ENCODE peak calls at places on chromosome 14, in four cellular contexts. Y is HL-60, W is K562, A is GM12878. K is an unnamed sample.

GRCh38 chr14:32468955-32469354 is 139.9 kb downstream of the AKAP6 start:
- DNase-seq in A (no peak), W (no peak), Y (no peak), K (no peak)

GRCh38 chr14:84591827-84592540 is 938.0 kb upstream of the FLRT2 start:
- DNase-seq in A (no peak), W (no peak), Y (no peak), K (no peak)

GRCh38 chr14:68792830-68793733 is at the start of gene ZFP36L1:
- DNase-seq in W (peak; percentile 84), Y (peak; percentile 23), A (peak; percentile 85), K (peak; percentile 58)

GRCh38 chr14:78512021-78512420 is 341.8 kb downstream of the NRXN3 start:
- DNase-seq in A (no peak), W (no peak), Y (no peak), K (no peak)

GRCh38 chr14:101980700-101981099 is 16.3 kb downstream of the DYNC1H1 start:
- DNase-seq in Y (no peak), W (no peak), A (peak; percentile 77), K (no peak)

GRCh38 chr14:88535149-88535548 is 19.7 kb downstream of the PTPN21 start:
- DNase-seq in A (no peak), W (no peak), Y (no peak), K (no peak)

GRCh38 chr14:92597873-92598548 is 84.4 kb downstream of the RIN3 start:
- DNase-seq in A (no peak), W (no peak), Y (no peak), K (no peak)

GRCh38 chr14:55136241-55136640 is 7.2 kb downstream of the LGALS3 start:
- DNase-seq in A (no peak), Y (no peak), W (no peak), K (no peak)

GRCh38 chr14:95261616-95262510 is 57.8 kb downstream of the CLMN start:
- DNase-seq in A (no peak), W (no peak), Y (no peak), K (no peak)

GRCh38 chr14:65910108-65910507 is 497.6 kb downstream of the FUT8 start:
- DNase-seq in A (no peak), Y (no peak), W (no peak), K (no peak)

GRCh38 chr14:103746706-103747105 is 31.1 kb downstream of the ZFYVE21 start:
- DNase-seq in W (peak; percentile 27), A (no peak), Y (no peak), K (no peak)

GRCh38 chr14:86799244-86799647 is 1193.7 kb downstream of the GALC start:
- DNase-seq in Y (peak; percentile 62), W (no peak), A (no peak), K (no peak)

GRCh38 chr14:54503476-54503875 is 6.2 kb upstream of the CGRRF1 start:
- DNase-seq in A (no peak), W (no peak), Y (no peak), K (no peak)

GRCh38 chr14:54890794-54891193 is 11.8 kb downstream of the GCH1 start:
- DNase-seq in Y (no peak), A (peak; percentile 66), W (no peak), K (no peak)

GRCh38 chr14:34081576-34082136 is 130.8 kb upstream of the EGLN3 start:
- DNase-seq in Y (no peak), A (no peak), W (no peak), K (no peak)

GRCh38 chr14:64841121-64841611 is 38.5 kb downstream of the SPTB start:
- DNase-seq in A (no peak), W (peak; percentile 55), Y (no peak), K (no peak)

GRCh38 chr14:63273717-63274673 is 44.7 kb downstream of the GPHB5 start:
- DNase-seq in Y (no peak), A (no peak), W (no peak), K (no peak)

GRCh38 chr14:66099451-66099850 is 386.7 kb upstream of the CCDC196 start:
- DNase-seq in A (no peak), Y (no peak), W (no peak), K (no peak)

GRCh38 chr14:102991376-102991775 is 66.0 kb downstream of the CDC42BPB start:
- DNase-seq in Y (no peak), A (no peak), W (no peak), K (no peak)

DNA sequence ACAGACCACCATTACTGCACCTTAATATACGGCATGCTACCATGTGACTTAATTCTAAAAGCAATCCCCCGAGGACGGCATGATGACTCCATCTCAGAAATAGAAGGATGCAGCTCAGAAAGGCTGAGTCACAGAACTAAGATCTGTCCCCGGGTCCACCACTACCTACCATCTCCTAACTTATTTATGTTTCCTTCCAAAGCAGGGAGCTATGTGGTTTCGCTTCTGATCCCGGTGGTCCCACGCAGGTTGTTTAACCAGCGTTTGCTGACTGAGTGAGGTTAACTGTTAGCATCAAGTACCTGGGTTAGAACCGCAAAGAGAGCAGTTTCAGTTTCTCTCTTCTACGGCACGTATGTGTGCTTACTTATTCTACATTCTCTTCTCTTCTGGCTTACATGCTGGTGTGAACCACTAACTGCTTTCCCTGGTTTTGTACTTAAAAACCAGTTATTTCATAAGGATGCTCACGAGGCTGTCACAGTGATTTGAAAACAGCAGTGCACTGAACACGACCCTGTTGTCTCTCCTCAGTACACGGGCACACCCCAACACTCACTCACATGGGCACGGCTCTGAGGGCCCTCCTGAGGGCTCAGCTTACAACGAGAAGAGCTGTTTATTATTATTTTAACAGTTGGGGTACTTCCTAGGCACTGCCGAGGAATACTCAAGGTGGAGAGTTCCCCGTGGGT is 66.7 kb downstream of the CCDC88C start:
- DNase-seq in Y (no peak), W (no peak), A (peak; percentile 91), K (no peak)
- TF ChIP-seq SPI1 in Y (no peak), W (no peak), A (no peak), K (no peak)

GRCh38 chr14:40410708-40411107 is 978.5 kb upstream of the FBXO33 start:
- DNase-seq in W (no peak), A (no peak), Y (no peak), K (no peak)

GRCh38 chr14:40417777-40418401 is 985.7 kb upstream of the FBXO33 start:
- DNase-seq in Y (peak; percentile 0), W (peak; percentile 5), A (no peak), K (peak; percentile 19)

DNA sequence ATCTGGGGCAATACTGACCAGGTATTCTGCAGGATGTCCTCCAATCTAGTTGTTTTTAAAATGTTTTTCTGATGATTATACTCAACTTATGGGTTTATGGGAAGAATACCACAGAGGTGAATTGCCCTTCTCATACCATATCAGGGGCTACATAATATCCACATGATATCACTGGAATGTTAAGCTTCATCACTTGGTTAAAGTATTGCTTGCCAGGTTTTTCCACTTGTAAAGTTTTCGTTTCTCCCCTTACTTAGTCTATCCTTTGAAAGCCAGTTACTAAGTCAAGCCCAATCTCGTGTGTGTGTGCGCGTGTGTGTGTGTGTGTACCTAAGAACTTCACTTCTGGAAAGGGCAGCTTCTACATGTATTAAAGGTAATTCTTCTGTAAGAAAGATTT is 980.9 kb upstream of the FBXO33 start:
- DNase-seq in A (no peak), W (no peak), Y (no peak), K (no peak)
- TF ChIP-seq SPI1 in A (no peak), W (no peak), Y (no peak), K (no peak)

DNA sequence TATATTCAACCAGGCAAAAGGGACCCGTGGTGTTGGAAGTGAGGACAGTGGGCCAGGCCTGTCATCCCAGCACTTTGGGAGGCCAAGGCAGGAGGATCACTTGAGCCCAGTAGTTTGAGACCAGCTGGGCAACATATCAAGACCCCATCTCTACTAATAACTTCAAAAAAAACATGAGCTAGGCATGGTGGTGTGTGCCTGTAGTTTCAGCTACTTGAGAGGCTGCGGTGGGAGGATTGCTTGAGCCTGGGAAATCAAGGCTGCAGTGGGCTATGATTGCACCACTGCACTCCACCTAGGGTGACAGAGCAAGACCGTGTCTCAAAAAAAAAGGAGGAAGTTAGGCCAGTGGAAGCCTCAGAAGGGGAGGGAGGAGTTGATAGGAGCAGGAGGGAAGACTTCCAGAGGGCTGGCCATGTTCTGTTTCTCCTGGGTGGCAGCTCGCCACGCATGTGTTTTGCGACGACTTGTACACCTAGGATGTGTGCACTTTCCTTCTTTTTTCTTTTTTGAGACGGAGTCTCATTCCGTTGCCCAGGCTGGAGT is 10.1 kb downstream of the SLC25A29 start:
- DNase-seq in Y (peak; percentile 62), A (no peak), W (no peak), K (no peak)
- TF ChIP-seq SPI1 in Y (peak; percentile 44), A (no peak), W (no peak), K (no peak)

GRCh38 chr14:104870368-104871144 is 5.5 kb downstream of the CEP170B start:
- DNase-seq in Y (no peak), A (no peak), W (peak; percentile 33), K (no peak)
- TF ChIP-seq SPI1 in Y (no peak), A (no peak), W (no peak), K (no peak)

GRCh38 chr14:62003701-62004100 is 241.5 kb downstream of the SNAPC1 start:
- DNase-seq in A (no peak), Y (no peak), W (no peak), K (no peak)
- TF ChIP-seq SPI1 in A (no peak), Y (no peak), W (no peak), K (no peak)

GRCh38 chr14:72714871-72715214 is 179.1 kb downstream of the DPF3 start:
- DNase-seq in Y (no peak), W (no peak), A (no peak), K (no peak)

GRCh38 chr14:72710212-72710611 is 183.7 kb downstream of the DPF3 start:
- DNase-seq in W (no peak), Y (no peak), A (no peak), K (no peak)

GRCh38 chr14:72714094-72714493 is 179.8 kb downstream of the DPF3 start:
- DNase-seq in Y (no peak), A (peak; percentile 31), W (no peak), K (peak; percentile 31)

GRCh38 chr14:72708708-72709475 is 185.0 kb downstream of the DPF3 start:
- DNase-seq in W (no peak), Y (no peak), A (no peak), K (no peak)

DNA sequence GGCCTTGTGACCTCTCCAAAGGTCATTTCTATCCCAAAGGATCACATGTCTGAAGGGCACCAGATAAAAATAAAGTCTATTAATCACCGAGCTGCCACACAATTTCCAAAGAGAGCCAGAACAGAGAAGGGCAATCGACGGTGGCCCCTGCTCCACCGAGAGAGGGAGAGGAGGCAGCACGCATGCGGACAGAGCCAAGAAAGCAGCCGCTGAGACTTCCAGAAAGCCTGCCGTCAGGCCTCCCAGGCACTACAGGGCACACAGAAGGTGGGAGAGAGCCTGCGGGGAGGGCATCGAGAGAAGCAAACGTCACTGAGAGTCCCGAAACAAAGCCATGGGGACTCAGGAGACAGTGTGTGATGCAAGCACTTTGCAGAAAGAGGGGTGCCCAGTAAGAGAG is 182.0 kb downstream of the DPF3 start:
- DNase-seq in W (no peak), Y (no peak), A (no peak), K (no peak)
- TF ChIP-seq SPI1 in W (no peak), Y (no peak), A (no peak), K (no peak)

K was measured in GM12891.